ENCODE peak calls at places on chromosomes 3 and 15, in nine cellular contexts. A is GM20000; K is GM12865; R is AG09309; V is CD4-positive, alpha-beta T cell; Z is right lobe of liver; L is nephron progenitor cell; O is ovary; C is heart right ventricle. I is an unnamed sample.

GRCh38 chr15:93333826-93334225 is 244.8 kb upstream of the RGMA start:
- DNase-seq in R (no peak), K (peak; percentile 9), V (no peak), C (peak; percentile 19), A (no peak), L (peak; percentile 11), O (no peak), Z (no peak), I (no peak)

GRCh38 chr15:62165029-62165792 is at the start of gene C2CD4B:
- DNase-seq in Z (peak; percentile 60), A (no peak), L (peak; percentile 67), V (no peak), K (peak; percentile 42), C (peak; percentile 82), O (peak; percentile 18), R (no peak), I (peak; percentile 73)

GRCh38 chr15:79089331-79089889 is 1.2 kb downstream of the RASGRF1 start:
- DNase-seq in A (no peak), R (no peak), V (no peak), C (no peak), Z (no peak), K (no peak), L (peak; percentile 59), O (no peak), I (peak; percentile 68)

GRCh38 chr3:138089091-138089490 is 26.3 kb downstream of the DZIP1L start:
- DNase-seq in Z (no peak), A (no peak), O (no peak), V (no peak), K (no peak), R (no peak), C (no peak), L (no peak), I (no peak)

GRCh38 chr15:56244237-56244810 is 645 bp upstream of the RFX7 start:
- DNase-seq in A (peak; percentile 68), R (no peak), L (peak; percentile 41), Z (peak; percentile 57), O (peak; percentile 46), C (peak; percentile 48), V (peak; percentile 2), K (peak; percentile 86), I (no peak)

GRCh38 chr15:51908312-51908711 is 63.3 kb downstream of the LEO1 start:
- DNase-seq in L (no peak), Z (no peak), R (no peak), K (no peak), A (no peak), O (no peak), V (no peak), C (no peak), I (no peak)

GRCh38 chr3:146222204-146223046 is 28.5 kb downstream of the PLSCR4 start:
- DNase-seq in R (no peak), V (no peak), Z (peak; percentile 61), O (no peak), L (no peak), K (no peak), A (no peak), C (no peak), I (no peak)

GRCh38 chr3:188001052-188001567 is 152.8 kb upstream of the LPP start:
- DNase-seq in C (no peak), R (no peak), L (no peak), Z (peak; percentile 64), K (no peak), A (no peak), O (no peak), V (no peak), I (no peak)

GRCh38 chr3:157475921-157476395 is 27.3 kb downstream of the VEPH1 start:
- DNase-seq in R (no peak), C (no peak), K (no peak), Z (no peak), V (no peak), O (no peak), L (no peak), A (no peak), I (no peak)

GRCh38 chr15:92473784-92474183 is 80.1 kb downstream of the ST8SIA2 start:
- DNase-seq in O (no peak), C (no peak), R (no peak), Z (no peak), V (no peak), K (no peak), A (no peak), L (no peak), I (no peak)

GRCh38 chr3:67389176-67389575 is 265.2 kb downstream of the SUCLG2 start:
- DNase-seq in O (no peak), Z (no peak), R (no peak), L (no peak), C (no peak), K (peak; percentile 59), V (no peak), A (peak; percentile 30), I (no peak)

DNA sequence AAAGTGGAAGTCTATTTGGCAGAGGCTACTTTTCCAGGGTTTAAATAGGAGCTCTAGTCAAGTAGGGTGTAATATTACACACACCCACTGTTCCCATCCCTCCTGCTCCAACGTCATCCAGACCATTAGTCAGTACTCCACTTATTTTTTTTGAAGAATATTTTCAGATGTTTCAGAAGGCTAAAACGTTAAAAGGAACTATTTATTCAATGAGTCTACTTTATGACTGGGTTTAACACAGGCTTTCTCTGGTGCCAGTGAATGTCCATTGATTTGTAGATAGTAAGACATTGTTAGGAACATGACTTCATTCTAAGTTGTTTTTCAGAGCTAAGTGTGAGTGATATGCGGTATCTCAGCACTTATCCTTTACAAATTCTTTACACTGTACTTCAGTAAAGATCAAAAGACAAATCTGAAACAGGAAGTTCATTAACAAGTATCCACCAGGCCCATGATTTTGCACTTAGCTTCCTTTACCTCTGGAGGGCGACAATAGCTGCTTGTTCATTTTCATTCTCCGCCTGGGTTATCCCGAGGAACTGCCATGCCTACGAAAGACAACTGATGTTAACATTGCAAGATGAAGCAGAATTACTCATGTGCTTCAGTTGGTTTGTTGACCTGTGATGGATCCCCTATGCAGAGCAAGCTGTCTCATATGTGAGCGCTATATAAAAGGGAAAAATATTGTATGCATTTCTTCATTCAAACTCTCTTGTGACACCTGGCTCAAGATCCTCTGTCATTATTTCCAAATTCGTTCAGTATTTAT is 158.7 kb downstream of the USP13 start:
- DNase-seq in O (no peak), C (peak; percentile 23), L (peak; percentile 36), V (no peak), K (peak; percentile 78), R (peak; percentile 67), Z (no peak), A (peak; percentile 48), I (no peak)
- TF ChIP-seq CTCF in O (peak; percentile 39), C (peak; percentile 77), L (peak; percentile 71), V (no peak), K (peak; percentile 56), R (peak; percentile 64), Z (peak; percentile 57), A (peak; percentile 17), I (peak; percentile 82)

GRCh38 chr3:1269808-1270207 is 177.0 kb downstream of the CNTN6 start:
- DNase-seq in L (no peak), C (no peak), A (no peak), Z (no peak), R (no peak), K (no peak), V (no peak), O (no peak), I (no peak)

GRCh38 chr3:1272541-1273265 is 179.9 kb downstream of the CNTN6 start:
- DNase-seq in O (no peak), R (no peak), A (no peak), C (no peak), V (no peak), Z (no peak), L (no peak), K (no peak), I (no peak)

GRCh38 chr3:1275495-1275894 is 182.7 kb downstream of the CNTN6 start:
- DNase-seq in A (no peak), R (no peak), C (no peak), Z (no peak), L (peak; percentile 14), K (peak; percentile 24), V (no peak), O (no peak), I (no peak)
- TF ChIP-seq CTCF in A (peak; percentile 26), R (peak; percentile 11), C (no peak), Z (peak; percentile 8), L (peak; percentile 19), K (peak; percentile 33), V (no peak), O (no peak), I (peak; percentile 68)

GRCh38 chr3:52155912-52156311 is 1.7 kb upstream of the POC1A start:
- DNase-seq in R (no peak), C (no peak), K (no peak), Z (no peak), L (no peak), O (no peak), A (no peak), V (no peak), I (no peak)

GRCh38 chr3:52150860-52151259 is 3.4 kb downstream of the POC1A start:
- DNase-seq in V (no peak), C (no peak), L (no peak), Z (no peak), K (no peak), O (no peak), A (no peak), R (no peak), I (no peak)

GRCh38 chr3:52154135-52155094 is at the start of gene POC1A:
- DNase-seq in R (peak; percentile 93), O (peak; percentile 92), V (peak; percentile 66), A (peak; percentile 90), C (peak; percentile 97), Z (peak; percentile 98), L (peak; percentile 91), K (peak; percentile 96), I (peak; percentile 92)

GRCh38 chr3:52150357-52150756 is 3.9 kb downstream of the POC1A start:
- DNase-seq in O (no peak), K (no peak), L (no peak), V (no peak), Z (no peak), R (no peak), C (no peak), A (no peak), I (no peak)

GRCh38 chr3:52153389-52154096 is 680 bp downstream of the POC1A start:
- DNase-seq in O (peak; percentile 37), Z (no peak), K (peak; percentile 26), A (no peak), L (peak; percentile 45), V (no peak), C (no peak), R (no peak), I (no peak)
- TF ChIP-seq CTCF in O (no peak), Z (no peak), K (no peak), A (peak; percentile 7), L (no peak), V (no peak), C (no peak), R (no peak), I (no peak)

GRCh38 chr15:97745481-97746071 is 214.9 kb upstream of the ARRDC4 start:
- DNase-seq in C (peak; percentile 9), V (no peak), Z (no peak), K (peak; percentile 50), A (peak; percentile 29), R (no peak), L (peak; percentile 47), O (no peak), I (no peak)

GRCh38 chr15:97747342-97747741 is 213.2 kb upstream of the ARRDC4 start:
- DNase-seq in O (no peak), K (no peak), A (no peak), Z (no peak), V (no peak), L (no peak), R (no peak), C (no peak), I (no peak)

GRCh38 chr15:97750071-97750470 is 210.4 kb upstream of the ARRDC4 start:
- DNase-seq in K (no peak), Z (no peak), R (no peak), O (no peak), L (no peak), A (no peak), V (no peak), C (no peak), I (no peak)

GRCh38 chr15:97748576-97748975 is 211.9 kb upstream of the ARRDC4 start:
- DNase-seq in A (no peak), O (no peak), L (no peak), Z (no peak), K (no peak), R (no peak), V (no peak), C (no peak), I (no peak)
- TF ChIP-seq CTCF in A (no peak), O (no peak), L (no peak), Z (no peak), K (no peak), R (no peak), V (no peak), C (no peak), I (no peak)

I was measured in type B pancreatic cell.